ENCODE peak calls at places on chromosomes 7 and 10, in ten cellular contexts. U is heart right ventricle, Y is WERI-Rb-1, I is fibroblast of pulmonary artery, X is left lung, Z is AG04450, A is ovary, K is mammary epithelial cell, R is lower leg skin, N is body of pancreas. Q is an unnamed sample.

GRCh38 chr10:79158402-79159097 is 89.8 kb downstream of the ZMIZ1 start:
- DNase-seq in X (no peak), R (no peak), U (no peak), I (no peak), Z (no peak), N (no peak), K (no peak), Y (no peak), A (no peak), Q (no peak)

GRCh38 chr10:95987685-95988426 is 55.5 kb upstream of the CCNJ start:
- DNase-seq in N (no peak), X (no peak), I (no peak), Z (no peak), Y (no peak), K (no peak), A (no peak), U (no peak), R (no peak), Q (peak; percentile 39)

GRCh38 chr7:120311028-120311788 is 38.2 kb downstream of the KCND2 start:
- DNase-seq in R (no peak), K (no peak), N (no peak), U (no peak), Z (no peak), A (no peak), I (no peak), X (no peak), Y (no peak), Q (no peak)

GRCh38 chr7:2558620-2559282 is at the start of gene IQCE:
- DNase-seq in K (peak; percentile 75), A (peak; percentile 94), U (peak; percentile 98), X (peak; percentile 94), Y (peak; percentile 96), I (peak; percentile 92), Z (peak; percentile 51), R (peak; percentile 98), N (peak; percentile 94), Q (peak; percentile 61)

GRCh38 chr7:102292813-102293798 is 6.4 kb downstream of the SH2B2 start:
- DNase-seq in I (no peak), K (no peak), U (no peak), N (no peak), Y (no peak), X (no peak), R (no peak), A (no peak), Z (no peak), Q (no peak)

GRCh38 chr7:143367972-143368371 is 5.5 kb upstream of the FAM131B start:
- DNase-seq in Z (no peak), I (no peak), K (peak; percentile 77), X (no peak), N (peak; percentile 40), Y (no peak), A (no peak), R (no peak), U (no peak), Q (no peak)

GRCh38 chr7:134458341-134458805 is 527 bp downstream of the AKR1B1 start:
- DNase-seq in R (peak; percentile 90), I (no peak), Z (no peak), U (peak; percentile 52), N (peak; percentile 64), Y (peak; percentile 65), K (peak; percentile 74), A (peak; percentile 47), X (peak; percentile 54), Q (peak; percentile 16)

GRCh38 chr7:133645870-133646492 is 393.1 kb downstream of the EXOC4 start:
- DNase-seq in Z (no peak), A (no peak), X (no peak), K (no peak), N (no peak), R (no peak), I (peak; percentile 33), U (no peak), Y (no peak), Q (no peak)

GRCh38 chr7:50653997-50654425 is 88.8 kb upstream of the DDC start:
- DNase-seq in K (no peak), Z (no peak), N (peak; percentile 36), I (peak; percentile 66), R (peak; percentile 92), U (no peak), X (no peak), A (peak; percentile 48), Y (no peak), Q (no peak)

GRCh38 chr10:28137907-28138880 is 139.3 kb upstream of the ODAD2 start:
- DNase-seq in N (no peak), K (peak; percentile 1), U (no peak), X (no peak), Z (no peak), I (no peak), A (no peak), Y (no peak), R (no peak), Q (no peak)

GRCh38 chr7:116317907-116318306 is 107.6 kb downstream of the TES start:
- DNase-seq in Y (no peak), R (no peak), X (no peak), K (no peak), N (no peak), I (no peak), A (no peak), U (no peak), Z (no peak), Q (no peak)

GRCh38 chr10:51718804-51719291 is 19.5 kb upstream of the CSTF2T start:
- DNase-seq in I (peak; percentile 78), K (peak; percentile 56), N (no peak), A (no peak), U (no peak), X (no peak), R (no peak), Z (peak; percentile 45), Y (no peak), Q (no peak)

GRCh38 chr10:27319752-27320561 is 79.4 kb upstream of the ACBD5 start:
- DNase-seq in Y (no peak), X (peak; percentile 79), N (peak; percentile 51), Z (no peak), A (no peak), R (peak; percentile 92), U (peak; percentile 48), K (peak; percentile 89), I (peak; percentile 77), Q (no peak)

GRCh38 chr7:80783688-80784327 is 135.0 kb downstream of the SEMA3C start:
- DNase-seq in U (no peak), I (peak; percentile 35), A (no peak), Z (no peak), K (no peak), N (no peak), X (no peak), R (no peak), Y (no peak), Q (no peak)

GRCh38 chr7:13852281-13852968 is 137.0 kb downstream of the ETV1 start:
- DNase-seq in K (peak; percentile 54), A (no peak), N (no peak), X (no peak), R (no peak), Z (no peak), U (no peak), Y (no peak), I (peak; percentile 39), Q (no peak)

GRCh38 chr10:4790922-4791321 is 35.1 kb upstream of the AKR1E2 start:
- DNase-seq in Y (no peak), N (no peak), I (no peak), U (no peak), A (no peak), K (no peak), Z (no peak), R (no peak), X (no peak), Q (no peak)

GRCh38 chr7:20107582-20107981 is 109.6 kb downstream of the MACC1 start:
- DNase-seq in N (no peak), Z (no peak), Y (no peak), A (no peak), R (no peak), K (no peak), U (no peak), I (peak; percentile 19), X (no peak), Q (no peak)

GRCh38 chr10:36759111-36759805 is 366.1 kb upstream of the ANKRD30A start:
- DNase-seq in K (peak; percentile 56), X (no peak), Z (peak; percentile 69), N (no peak), I (peak; percentile 73), Y (no peak), U (no peak), A (peak; percentile 25), R (no peak), Q (no peak)

GRCh38 chr10:70348228-70348850 is 34.1 kb downstream of the LRRC20 start:
- DNase-seq in N (peak; percentile 48), X (no peak), I (peak; percentile 43), Y (peak; percentile 58), U (peak; percentile 40), A (no peak), Z (no peak), R (no peak), K (peak; percentile 32), Q (no peak)
- TF ChIP-seq CTCF in N (peak; percentile 27), X (peak; percentile 30), I (peak; percentile 72), Y (peak; percentile 77), U (peak; percentile 54), A (no peak), Z (peak; percentile 56), R (no peak), K (peak; percentile 60), Q (peak; percentile 71)

GRCh38 chr7:17369686-17370426 is 71.4 kb downstream of the AHR start:
- DNase-seq in A (peak; percentile 15), U (no peak), X (no peak), K (peak; percentile 86), R (no peak), I (peak; percentile 99), N (no peak), Y (no peak), Z (peak; percentile 83), Q (no peak)
- H3K4me3 ChIP-seq in A (no peak overlapping the region), U (no peak overlapping the region), X (no peak overlapping the region), K (no peak overlapping the region), R (no peak overlapping the region), I (no peak overlapping the region), N (no peak overlapping the region), Y (no peak overlapping the region), Z (no peak overlapping the region), Q (no peak overlapping the region)

DNA sequence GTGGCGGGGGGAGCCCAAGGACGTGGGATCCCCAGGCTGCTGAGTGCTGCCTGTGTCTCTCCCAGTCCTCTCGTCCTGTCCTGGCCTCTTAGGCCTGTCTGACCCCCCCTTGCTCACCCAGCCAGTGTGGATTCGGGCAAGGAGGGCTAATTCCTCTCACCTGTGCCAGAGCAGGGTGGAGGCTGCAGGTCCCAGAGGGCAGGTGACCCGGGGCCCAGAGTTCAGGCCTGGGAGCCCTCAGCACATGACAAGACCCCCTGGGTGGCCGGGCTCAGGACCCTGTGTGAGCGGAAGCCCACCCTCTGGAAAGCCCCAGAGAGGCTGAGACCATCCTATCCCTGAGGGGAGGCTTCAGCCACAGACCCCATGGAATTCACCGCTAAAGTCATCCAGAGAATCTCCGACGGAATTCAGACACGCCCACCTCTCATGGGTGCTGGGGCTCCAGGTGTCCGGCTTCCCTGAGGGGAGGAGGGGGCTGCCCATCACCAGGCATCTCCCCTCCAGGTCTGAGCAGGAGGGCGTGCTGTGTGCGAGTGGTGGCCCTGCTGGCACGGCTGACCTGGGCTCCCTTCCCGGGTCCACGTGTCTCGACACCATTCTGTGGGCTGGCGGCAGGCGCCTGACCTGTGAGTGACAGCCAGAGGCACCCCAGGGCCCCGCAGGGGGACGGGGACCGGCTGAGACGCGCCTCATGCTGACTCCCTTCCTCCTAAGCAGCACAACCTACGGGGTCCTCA is 5.0 kb downstream of the KNDC1 start:
- DNase-seq in Y (no peak), I (no peak), Z (no peak), R (no peak), K (no peak), A (no peak), U (no peak), N (no peak), X (peak; percentile 27), Q (no peak)
- TF ChIP-seq CTCF in Y (no peak), I (no peak), Z (no peak), R (no peak), K (no peak), A (no peak), U (no peak), N (no peak), X (no peak), Q (no peak)

GRCh38 chr7:27129729-27130539 is 623 bp downstream of the HOXA4 start:
- DNase-seq in R (peak; percentile 87), I (no peak), U (no peak), Z (no peak), K (no peak), Y (peak; percentile 33), A (no peak), X (peak; percentile 29), N (no peak), Q (no peak)
- H3K4me3 ChIP-seq in R (peak overlapping the region; percentile 42), I (peak overlapping the region; percentile 16), U (peak overlapping the region; percentile 51), Z (peak overlapping the region; percentile 59), K (peak overlapping the region; percentile 59), Y (peak overlapping the region; percentile 46), A (peak overlapping the region; percentile 53), X (peak overlapping the region; percentile 51), N (no peak overlapping the region), Q (no peak overlapping the region)

Q was measured in GM12864.